ENCODE peak calls at places on chromosomes 6 and 20, in four cellular contexts. One of them, this sample, is unnamed.
A peak's percentile ranks its signal among the peaks of the same experiment; 100 is the strongest.

GRCh38 chr6:111590209-111590955 is 15.3 kb downstream of the TRAF3IP2 start:
- DNase-seq in stimulated activated CD4-positive, alpha-beta T cell treated with anti-CD3 and anti-CD28 coated beads, Interleukin-1b, Interleukin-23, amount 100 ng/mL, for 24 hours: no peak
- DNase-seq in left ventricle myocardium inferior: no peak
- DNase-seq in BJ: no peak
- DNase-seq in this sample: no peak

GRCh38 chr20:24738981-24739633 is 210.0 kb upstream of the CST7 start:
- DNase-seq in left ventricle myocardium inferior: no peak
- DNase-seq in BJ: no peak
- DNase-seq in stimulated activated CD4-positive, alpha-beta T cell treated with anti-CD3 and anti-CD28 coated beads, Interleukin-1b, Interleukin-23, amount 100 ng/mL, for 24 hours: no peak
- DNase-seq in this sample: no peak

GRCh38 chr6:110173506-110174132 is 5.9 kb downstream of the WASF1 start:
- DNase-seq in stimulated activated CD4-positive, alpha-beta T cell treated with anti-CD3 and anti-CD28 coated beads, Interleukin-1b, Interleukin-23, amount 100 ng/mL, for 24 hours: no peak
- DNase-seq in left ventricle myocardium inferior: no peak
- DNase-seq in BJ: no peak
- DNase-seq in this sample: no peak

GRCh38 chr6:15359335-15359862 is 113.5 kb downstream of the JARID2 start:
- DNase-seq in BJ: no peak
- DNase-seq in left ventricle myocardium inferior: no peak
- DNase-seq in stimulated activated CD4-positive, alpha-beta T cell treated with anti-CD3 and anti-CD28 coated beads, Interleukin-1b, Interleukin-23, amount 100 ng/mL, for 24 hours: no peak
- DNase-seq in this sample: no peak

GRCh38 chr20:47782920-47783552 is 2.2 kb downstream of the SULF2 start:
- DNase-seq in BJ: no peak
- DNase-seq in left ventricle myocardium inferior: no peak
- DNase-seq in stimulated activated CD4-positive, alpha-beta T cell treated with anti-CD3 and anti-CD28 coated beads, Interleukin-1b, Interleukin-23, amount 100 ng/mL, for 24 hours: no peak
- DNase-seq in this sample: no peak

GRCh38 chr6:137989696-137990095 is 117.5 kb downstream of the PERP start:
- DNase-seq in left ventricle myocardium inferior: no peak
- DNase-seq in stimulated activated CD4-positive, alpha-beta T cell treated with anti-CD3 and anti-CD28 coated beads, Interleukin-1b, Interleukin-23, amount 100 ng/mL, for 24 hours: no peak
- DNase-seq in BJ: no peak
- DNase-seq in this sample: no peak

GRCh38 chr6:125789576-125790402 is 971 bp upstream of the NCOA7 start:
- DNase-seq in BJ: no peak
- DNase-seq in stimulated activated CD4-positive, alpha-beta T cell treated with anti-CD3 and anti-CD28 coated beads, Interleukin-1b, Interleukin-23, amount 100 ng/mL, for 24 hours: no peak
- DNase-seq in left ventricle myocardium inferior: peak; percentile 48
- DNase-seq in this sample: peak; percentile 61

GRCh38 chr6:15642276-15642675 is 20.6 kb downstream of the DTNBP1 start:
- DNase-seq in stimulated activated CD4-positive, alpha-beta T cell treated with anti-CD3 and anti-CD28 coated beads, Interleukin-1b, Interleukin-23, amount 100 ng/mL, for 24 hours: no peak
- DNase-seq in BJ: no peak
- DNase-seq in left ventricle myocardium inferior: no peak
- DNase-seq in this sample: no peak

GRCh38 chr6:11615214-11615602 is 77.7 kb downstream of the TMEM170B start:
- DNase-seq in stimulated activated CD4-positive, alpha-beta T cell treated with anti-CD3 and anti-CD28 coated beads, Interleukin-1b, Interleukin-23, amount 100 ng/mL, for 24 hours: no peak
- DNase-seq in left ventricle myocardium inferior: no peak
- DNase-seq in BJ: no peak
- DNase-seq in this sample: no peak

GRCh38 chr20:32050851-32051556 is 1.0 kb upstream of the HCK start:
- DNase-seq in left ventricle myocardium inferior: peak; percentile 60
- DNase-seq in stimulated activated CD4-positive, alpha-beta T cell treated with anti-CD3 and anti-CD28 coated beads, Interleukin-1b, Interleukin-23, amount 100 ng/mL, for 24 hours: no peak
- DNase-seq in BJ: no peak
- DNase-seq in this sample: peak; percentile 66

GRCh38 chr6:55511124-55511820 is 67.7 kb downstream of the HMGCLL1 start:
- DNase-seq in BJ: no peak
- DNase-seq in left ventricle myocardium inferior: no peak
- DNase-seq in stimulated activated CD4-positive, alpha-beta T cell treated with anti-CD3 and anti-CD28 coated beads, Interleukin-1b, Interleukin-23, amount 100 ng/mL, for 24 hours: no peak
- DNase-seq in this sample: no peak

GRCh38 chr20:53084408-53084997 is 112.3 kb downstream of the TSHZ2 start:
- DNase-seq in left ventricle myocardium inferior: no peak
- DNase-seq in BJ: no peak
- DNase-seq in stimulated activated CD4-positive, alpha-beta T cell treated with anti-CD3 and anti-CD28 coated beads, Interleukin-1b, Interleukin-23, amount 100 ng/mL, for 24 hours: no peak
- DNase-seq in this sample: no peak

This sample was measured in left ventricle myocardium superior.